ENCODE peak calls at places on chromosomes 1 and 21, in nine cellular contexts. U, G, A, B, D, E, S, X and L are unnamed samples.

GRCh38 chr1:42005530-42005929 is 86.8 kb upstream of the HIVEP3 start:
- DNase-seq in X (no peak), S (no peak), A (no peak), B (no peak), D (peak; percentile 8), U (no peak), E (no peak), G (no peak), L (no peak)

GRCh38 chr1:175563556-175563955 is 179.8 kb downstream of the TNR start:
- DNase-seq in U (no peak), G (no peak), S (no peak), D (no peak), A (no peak), B (no peak), X (no peak), E (no peak), L (no peak)

GRCh38 chr1:179550753-179551682 is 24.7 kb downstream of the NPHS2 start:
- DNase-seq in G (peak; percentile 24), U (peak; percentile 33), S (peak; percentile 15), E (peak; percentile 30), B (no peak), X (no peak), D (peak; percentile 71), A (peak; percentile 32), L (peak; percentile 50)

GRCh38 chr21:39837861-39838359 is 29.3 kb upstream of the PCP4 start:
- DNase-seq in A (no peak), U (no peak), B (no peak), G (no peak), X (no peak), S (no peak), E (peak; percentile 5), D (no peak), L (no peak)

GRCh38 chr1:90720137-90720636 is 3.1 kb upstream of the BARHL2 start:
- DNase-seq in G (no peak), A (no peak), B (no peak), S (no peak), U (no peak), X (no peak), E (no peak), D (no peak), L (no peak)

GRCh38 chr1:202658766-202659165 is 51.5 kb downstream of the SYT2 start:
- DNase-seq in A (no peak), U (no peak), X (no peak), B (no peak), D (no peak), S (no peak), E (no peak), G (no peak), L (no peak)

GRCh38 chr1:16451868-16452528 is 11.5 kb downstream of the NECAP2 start:
- DNase-seq in B (no peak), A (no peak), G (no peak), U (no peak), D (no peak), E (no peak), X (no peak), S (no peak), L (no peak)

GRCh38 chr1:1941868-1942752 is 23.0 kb upstream of the TMEM52 start:
- DNase-seq in A (no peak), D (no peak), U (no peak), S (no peak), X (no peak), B (no peak), G (no peak), E (no peak), L (no peak)

GRCh38 chr1:197210426-197210825 is 57.6 kb upstream of the CRB1 start:
- DNase-seq in G (no peak), U (no peak), E (no peak), D (no peak), A (no peak), B (no peak), S (no peak), X (no peak), L (no peak)

GRCh38 chr1:3469849-3470649 is 15.6 kb downstream of the ARHGEF16 start:
- DNase-seq in A (no peak), X (no peak), E (no peak), U (no peak), G (no peak), S (no peak), D (no peak), B (no peak), L (no peak)

GRCh38 chr1:26786437-26787380 is 1.0 kb upstream of the PIGV start:
- DNase-seq in U (peak; percentile 82), X (peak; percentile 32), D (peak; percentile 89), G (peak; percentile 73), A (peak; percentile 85), E (peak; percentile 90), S (peak; percentile 58), B (peak; percentile 44), L (no peak)

GRCh38 chr1:201142854-201143725 is 11.2 kb downstream of the TMEM9 start:
- DNase-seq in G (no peak), E (no peak), D (no peak), S (no peak), X (no peak), B (no peak), A (no peak), U (no peak), L (no peak)

GRCh38 chr1:26276432-26276838 is 3.5 kb upstream of the SH3BGRL3 start:
- DNase-seq in G (no peak), A (no peak), D (no peak), X (no peak), E (no peak), B (no peak), S (no peak), U (no peak), L (no peak)

GRCh38 chr1:30721311-30722174 is 1.8 kb downstream of the MATN1 start:
- DNase-seq in X (no peak), S (no peak), D (no peak), A (no peak), B (no peak), G (no peak), U (no peak), E (no peak), L (no peak)

GRCh38 chr1:6922096-6922931 is 137.1 kb downstream of the CAMTA1 start:
- DNase-seq in D (peak; percentile 76), G (peak; percentile 76), X (no peak), E (peak; percentile 72), B (peak; percentile 31), U (peak; percentile 50), A (peak; percentile 37), S (no peak), L (no peak)

GRCh38 chr1:18512883-18513282 is 32.2 kb downstream of the KLHDC7A start:
- DNase-seq in A (no peak), E (no peak), G (no peak), B (no peak), S (no peak), D (no peak), X (no peak), U (no peak), L (no peak)

GRCh38 chr1:112083487-112083886 is 94.0 kb upstream of the KCND3 start:
- DNase-seq in B (no peak), S (no peak), U (no peak), X (no peak), D (peak; percentile 39), E (peak; percentile 5), A (no peak), G (peak; percentile 9), L (no peak)